ENCODE peak calls at places on chromosome 19, in five cellular contexts. D is cardiac fibroblast, U is heart left ventricle, P is retinal pigment epithelial cell, E is PC-3. R is an unnamed sample.

GRCh38 chr19:46766569-46767317 is 20.5 kb upstream of the STRN4 start:
- DNase-seq in D (peak; percentile 53), U (no peak), P (no peak), E (peak; percentile 50), R (no peak)

GRCh38 chr19:1455002-1455335 is 5.0 kb downstream of the APC2 start:
- DNase-seq in D (no peak), U (no peak), P (no peak), E (peak; percentile 49), R (no peak)

GRCh38 chr19:40367577-40368434 is 19.3 kb downstream of the PLD3 start:
- DNase-seq in D (no peak), U (no peak), P (no peak), E (no peak), R (no peak)

GRCh38 chr19:20912973-20913372 is 10.1 kb upstream of the ZNF85 start:
- DNase-seq in D (no peak), U (no peak), P (no peak), E (peak; percentile 8), R (no peak)

GRCh38 chr19:18648971-18649310 is 12.1 kb downstream of the KLHL26 start:
- DNase-seq in D (no peak), U (no peak), P (no peak), E (no peak), R (no peak)

GRCh38 chr19:46537136-46538097 is 41.8 kb upstream of the PNMA8B start:
- DNase-seq in D (peak; percentile 63), U (no peak), P (no peak), E (peak; percentile 54), R (no peak)

GRCh38 chr19:723247-723646 is 14.5 kb downstream of the PALM start:
- DNase-seq in D (no peak), U (no peak), P (no peak), E (no peak), R (no peak)

GRCh38 chr19:28334419-28334818 is 878.5 kb downstream of the UQCRFS1 start:
- DNase-seq in D (no peak), U (no peak), P (no peak), E (no peak), R (no peak)

GRCh38 chr19:10797078-10797477 is 38.9 kb downstream of the TMED1 start:
- DNase-seq in D (no peak), U (no peak), P (no peak), E (no peak), R (no peak)

GRCh38 chr19:1690570-1691307 is 38.3 kb upstream of the TCF3 start:
- DNase-seq in D (no peak), U (no peak), P (no peak), E (peak; percentile 51), R (no peak)

GRCh38 chr19:30227071-30227621 is 145.0 kb upstream of the ZNF536 start:
- DNase-seq in D (no peak), U (no peak), P (no peak), E (no peak), R (no peak)

GRCh38 chr19:7968796-7969559 is 25.5 kb upstream of the TIMM44 start:
- DNase-seq in D (no peak), U (no peak), P (no peak), E (no peak), R (no peak)

GRCh38 chr19:35223084-35223790 is 5.3 kb downstream of the FAM187B start:
- DNase-seq in D (no peak), U (no peak), P (no peak), E (no peak), R (no peak)

GRCh38 chr19:29881386-29881785 is 60.7 kb upstream of the URI1 start:
- DNase-seq in D (no peak), U (no peak), P (no peak), E (peak; percentile 34), R (no peak)

GRCh38 chr19:570315-570714 is 2.1 kb upstream of the BSG start:
- DNase-seq in D (no peak), U (no peak), P (no peak), E (no peak), R (no peak)

GRCh38 chr19:42135836-42136235 is 3.6 kb upstream of the POU2F2 start:
- DNase-seq in D (no peak), U (no peak), P (no peak), E (no peak), R (no peak)

GRCh38 chr19:49017666-49018351 is 918 bp upstream of the LHB start:
- DNase-seq in D (peak; percentile 41), U (peak; percentile 53), P (no peak), E (peak; percentile 59), R (no peak)
- TF ChIP-seq CTCF in D (peak; percentile 65), U (no peak), P (peak; percentile 64), E (peak; percentile 27), R (peak; percentile 74)

GRCh38 chr19:58555920-58556632 is 1.2 kb upstream of the CHMP2A start:
- DNase-seq in D (no peak), U (peak; percentile 27), P (no peak), E (no peak), R (no peak)
- H3K4me3 ChIP-seq in D (peak overlapping the region; percentile 91), U (peak overlapping the region; percentile 74), P (no peak overlapping the region), E (peak overlapping the region; percentile 95), R (no peak overlapping the region)

GRCh38 chr19:31408460-31409124 is 59.4 kb upstream of the TSHZ3 start:
- DNase-seq in D (peak; percentile 98), U (peak; percentile 41), P (peak; percentile 75), E (peak; percentile 36), R (peak; percentile 57)

GRCh38 chr19:31397308-31397707 is 48.1 kb upstream of the TSHZ3 start:
- DNase-seq in D (no peak), U (no peak), P (no peak), E (no peak), R (no peak)

GRCh38 chr19:31402529-31402928 is 53.3 kb upstream of the TSHZ3 start:
- DNase-seq in D (no peak), U (no peak), P (no peak), E (no peak), R (no peak)

GRCh38 chr19:31406106-31406505 is 56.9 kb upstream of the TSHZ3 start:
- DNase-seq in D (no peak), U (no peak), P (no peak), E (no peak), R (no peak)

DNA sequence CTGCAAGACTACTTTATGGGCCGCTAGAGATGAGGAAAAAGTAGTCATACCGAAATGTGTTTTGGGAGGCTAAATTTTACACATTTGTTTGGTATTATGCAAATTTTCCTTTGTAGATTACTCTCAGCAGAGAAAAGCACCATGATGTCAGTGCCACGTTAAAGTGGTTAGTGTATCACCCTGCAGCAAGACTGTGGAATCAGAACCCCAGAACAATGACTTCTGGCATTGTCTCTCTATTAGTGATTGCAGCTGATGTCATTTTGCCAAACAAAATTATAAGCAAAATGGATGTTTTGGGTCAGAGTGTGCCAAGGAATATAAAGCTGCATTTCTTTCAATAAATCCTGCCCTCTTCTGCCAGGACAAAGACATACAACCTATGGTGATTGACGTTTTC is 53.7 kb upstream of the TSHZ3 start:
- DNase-seq in D (peak; percentile 52), U (no peak), P (no peak), E (no peak), R (no peak)
- TF ChIP-seq CTCF in D (no peak), U (no peak), P (no peak), E (no peak), R (no peak)

DNA sequence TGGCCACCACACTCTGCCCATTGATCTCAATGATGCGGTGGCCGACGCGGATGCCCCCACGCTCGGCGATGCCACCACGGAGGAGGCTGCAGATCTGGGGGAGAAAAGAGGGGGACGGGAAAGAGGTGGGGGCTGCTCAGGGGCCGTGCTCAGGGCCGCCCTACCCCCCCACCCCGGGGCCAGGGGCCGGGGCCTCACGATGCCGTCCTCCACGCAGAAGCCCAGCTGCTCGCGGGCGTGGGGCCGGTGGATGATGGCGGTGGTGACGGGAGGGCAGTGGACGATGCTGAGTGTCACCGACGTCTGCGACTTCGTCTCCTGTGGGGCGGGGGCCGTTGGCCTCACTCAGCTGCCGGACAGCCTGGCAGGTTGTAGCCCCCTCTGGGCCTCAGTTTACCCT is 10.3 kb downstream of the APBA3 start:
- DNase-seq in D (no peak), U (no peak), P (no peak), E (no peak), R (no peak)
- H3K4me3 ChIP-seq in D (no peak overlapping the region), U (no peak overlapping the region), P (no peak overlapping the region), E (no peak overlapping the region), R (no peak overlapping the region)

GRCh38 chr19:15368798-15369593 is 10.6 kb downstream of the AKAP8 start:
- DNase-seq in D (no peak), U (no peak), P (no peak), E (no peak), R (no peak)
- TF ChIP-seq CTCF in D (no peak), U (no peak), P (no peak), E (no peak), R (no peak)

GRCh38 chr19:33273881-33274662 is 28.3 kb downstream of the CEBPA start:
- DNase-seq in D (peak; percentile 93), U (peak; percentile 57), P (peak; percentile 20), E (peak; percentile 35), R (peak; percentile 29)
- H3K4me3 ChIP-seq in D (no peak overlapping the region), U (no peak overlapping the region), P (no peak overlapping the region), E (no peak overlapping the region), R (no peak overlapping the region)

GRCh38 chr19:6022570-6023049 is 44.7 kb upstream of the RANBP3 start:
- DNase-seq in D (no peak), U (no peak), P (no peak), E (no peak), R (no peak)
- TF ChIP-seq CTCF in D (no peak), U (no peak), P (no peak), E (peak; percentile 23), R (no peak)

GRCh38 chr19:53991224-53992113 is at the start of gene CACNG6:
- DNase-seq in D (peak; percentile 41), U (no peak), P (no peak), E (peak; percentile 48), R (no peak)

GRCh38 chr19:53993448-53993847 is 2.0 kb downstream of the CACNG6 start:
- DNase-seq in D (no peak), U (no peak), P (no peak), E (no peak), R (no peak)

GRCh38 chr19:53989600-53990533 is 1.6 kb upstream of the CACNG6 start:
- DNase-seq in D (peak; percentile 46), U (no peak), P (no peak), E (no peak), R (no peak)

GRCh38 chr19:53992815-53993214 is 1.4 kb downstream of the CACNG6 start:
- DNase-seq in D (no peak), U (no peak), P (no peak), E (no peak), R (no peak)

GRCh38 chr19:53992211-53992610 is 774 bp downstream of the CACNG6 start:
- DNase-seq in D (no peak), U (no peak), P (no peak), E (no peak), R (no peak)
- H3K4me3 ChIP-seq in D (no peak overlapping the region), U (no peak overlapping the region), P (no peak overlapping the region), E (no peak overlapping the region), R (no peak overlapping the region)

DNA sequence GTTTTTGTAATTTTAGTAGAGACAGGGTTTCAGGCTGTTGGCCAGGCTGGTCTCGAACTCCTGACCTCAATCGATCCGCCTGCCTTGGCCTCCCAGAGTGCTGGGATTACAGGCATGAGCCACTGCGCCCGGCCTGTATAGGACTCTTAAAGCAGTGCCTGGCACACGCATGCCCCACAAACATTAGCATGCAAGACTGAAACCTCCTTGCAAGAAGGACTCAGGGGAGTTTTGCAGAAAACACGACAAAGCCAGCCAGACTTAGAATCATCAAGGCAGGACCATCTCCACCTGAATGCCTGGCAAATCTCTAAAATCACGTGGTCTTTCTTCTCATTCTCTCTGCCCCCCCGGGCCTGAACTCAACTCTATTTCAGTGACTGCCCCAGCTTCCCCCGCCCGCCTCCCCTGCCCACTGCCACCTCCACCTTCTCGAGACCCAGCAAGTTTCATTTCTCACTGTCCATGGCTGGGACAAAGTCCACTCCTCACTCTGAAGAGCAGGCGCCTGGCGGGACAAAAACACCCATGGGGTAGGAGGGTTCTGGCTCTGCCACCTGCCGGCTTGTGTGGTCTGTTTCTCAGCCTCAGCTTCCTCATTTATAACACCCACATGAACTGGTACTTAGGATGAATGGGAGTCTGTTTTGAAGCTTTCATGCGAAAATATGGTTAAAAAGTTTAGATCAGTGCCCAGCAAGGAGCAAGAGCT is 2.4 kb downstream of the TICAM1 start:
- DNase-seq in D (no peak), U (no peak), P (no peak), E (no peak), R (no peak)
- TF ChIP-seq CTCF in D (no peak), U (no peak), P (peak; percentile 29), E (no peak), R (no peak)